ENCODE peak calls at places on chromosomes 11 and 22, in seven cellular contexts. E is AG04450; L is suprapubic skin; R is CD8-positive, alpha-beta memory T cell; W is left lung; J is GM23248; K is PC-3. Y is an unnamed sample. For H3K9me3, the result is how much of the 10 kb centered on the place peaks cover.

GRCh38 chr11:111978028-111978771 is 41.1 kb downstream of the DIXDC1 start:
- DNase-seq in W (peak), J (peak), K (peak), R (no peak), L (no peak), E (peak), Y (no peak)

GRCh38 chr11:64409278-64409677 is 50.3 kb downstream of the RPS6KA4 start:
- DNase-seq in W (no peak), E (no peak), K (no peak), J (no peak), L (no peak), R (no peak), Y (no peak)

GRCh38 chr22:31715157-31715778 is 34.7 kb downstream of the PRR14L start:
- DNase-seq in R (no peak), L (no peak), K (no peak), W (no peak), J (no peak), E (no peak), Y (no peak)

GRCh38 chr11:131744847-131745246 is 374.4 kb downstream of the NTM start:
- DNase-seq in J (peak), E (peak), K (peak), W (no peak), L (no peak), R (no peak), Y (no peak)

GRCh38 chr22:36026741-36027140 is 1.9 kb downstream of the RBFOX2 start:
- DNase-seq in L (no peak), K (peak), W (no peak), J (peak), R (no peak), E (no peak), Y (no peak)

GRCh38 chr11:74091549-74091948 is 79.3 kb downstream of the C2CD3 start:
- DNase-seq in K (no peak), E (no peak), W (no peak), L (no peak), R (no peak), J (no peak), Y (no peak)

GRCh38 chr11:67024410-67024809 is 1.5 kb downstream of the SYT12 start:
- DNase-seq in E (no peak), R (peak), K (peak), L (no peak), W (no peak), J (no peak), Y (peak)

GRCh38 chr11:7571640-7572000 is 57.8 kb downstream of the PPFIBP2 start:
- DNase-seq in L (no peak), K (peak), W (peak), J (peak), R (no peak), E (peak), Y (no peak)

GRCh38 chr22:46149493-46149997 is 781 bp upstream of the PPARA start:
- DNase-seq in J (peak), E (no peak), R (no peak), K (no peak), W (peak), L (peak), Y (peak)

GRCh38 chr22:29531419-29531818 is 22.1 kb downstream of the THOC5 start:
- DNase-seq in K (no peak), J (peak), W (no peak), R (no peak), E (no peak), L (no peak), Y (no peak)

GRCh38 chr11:81237139-81237538 is 1496.5 kb downstream of the FAM181B start:
- DNase-seq in W (no peak), J (peak), E (no peak), K (peak), R (no peak), L (no peak), Y (no peak)

GRCh38 chr11:126355926-126356897 is 726 bp downstream of the ST3GAL4 start:
- DNase-seq in J (peak), W (peak), L (peak), R (no peak), E (no peak), K (peak), Y (no peak)

GRCh38 chr11:69443138-69443967 is 38.1 kb upstream of the LINC01488 start:
- DNase-seq in L (peak), W (peak), J (peak), K (peak), R (peak), E (peak), Y (peak)

GRCh38 chr22:38953577-38954413 is 3.6 kb upstream of the APOBEC3A start:
- DNase-seq in K (peak), R (peak), J (peak), W (peak), L (no peak), E (no peak), Y (peak)

GRCh38 chr11:95918056-95918455 is 5.9 kb downstream of the MTMR2 start:
- DNase-seq in J (no peak), K (no peak), R (no peak), W (no peak), L (no peak), E (no peak), Y (no peak)

GRCh38 chr11:49302360-49302759 is 94.0 kb upstream of the FOLH1 start:
- DNase-seq in W (no peak), R (no peak), L (no peak), K (no peak), E (no peak), J (no peak), Y (no peak)

GRCh38 chr22:43654271-43654670 is 157.8 kb downstream of the EFCAB6 start:
- DNase-seq in K (no peak), R (no peak), W (no peak), E (no peak), L (no peak), J (no peak), Y (no peak)

GRCh38 chr11:4183410-4184057 is 88.9 kb downstream of the RRM1 start:
- DNase-seq in W (no peak), J (no peak), K (no peak), L (no peak), R (no peak), E (no peak), Y (no peak)

GRCh38 chr22:47384977-47385376 is 622.5 kb downstream of the TBC1D22A start:
- DNase-seq in K (no peak), E (no peak), R (no peak), W (peak), L (no peak), J (no peak), Y (no peak)
- H3K9me3 ChIP-seq in K (under half), E (under half), R (under half), W (under half), L (under half), J (under half), Y (under half)

DNA sequence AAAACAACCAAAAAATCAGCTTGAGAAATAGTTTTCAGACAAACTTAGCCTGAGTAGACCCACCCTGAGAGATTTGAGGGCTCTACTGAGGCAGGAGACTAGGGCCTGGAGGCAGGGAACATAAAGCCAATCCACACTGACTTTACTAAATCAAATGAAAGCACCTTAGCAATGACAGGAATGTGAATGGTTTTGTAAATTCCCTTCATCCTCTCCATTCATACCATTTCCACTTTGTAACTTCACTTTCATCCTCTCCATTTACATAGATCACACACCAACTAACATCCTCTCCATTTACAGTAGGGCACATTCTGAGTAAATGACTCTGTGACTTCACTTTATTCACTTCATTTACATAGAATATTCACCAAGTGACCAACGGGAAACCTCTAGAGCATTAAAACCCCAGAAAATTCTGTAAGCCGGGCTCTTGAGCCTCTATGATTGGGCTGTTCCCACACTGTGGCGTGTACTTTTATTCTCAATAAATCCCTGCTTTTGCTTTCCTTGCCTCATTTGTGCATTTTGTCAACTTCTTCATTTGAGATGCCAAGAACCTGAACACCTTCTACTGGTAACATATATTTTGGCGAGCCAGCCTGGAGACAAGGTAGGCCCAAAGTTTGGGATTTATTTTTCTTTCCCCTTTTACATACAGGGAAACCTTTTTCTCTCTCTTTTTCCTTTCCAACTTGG is 82.9 kb downstream of the PIWIL4 start:
- DNase-seq in L (no peak), K (no peak), J (peak), E (no peak), W (no peak), R (no peak), Y (no peak)
- H3K9me3 ChIP-seq in L (under half), K (under half), J (under half), E (under half), W (under half), R (under half), Y (under half)

GRCh38 chr11:86722748-86723147 is 50.3 kb upstream of the ME3 start:
- DNase-seq in L (no peak), J (no peak), K (no peak), E (no peak), R (no peak), W (no peak), Y (no peak)

GRCh38 chr11:86724137-86724536 is 51.7 kb upstream of the ME3 start:
- DNase-seq in E (no peak), K (peak), W (no peak), R (no peak), L (no peak), J (no peak), Y (no peak)

GRCh38 chr11:86718999-86719398 is 46.6 kb upstream of the ME3 start:
- DNase-seq in R (no peak), L (no peak), W (no peak), J (no peak), E (no peak), K (no peak), Y (no peak)

GRCh38 chr11:86719781-86720463 is 47.5 kb upstream of the ME3 start:
- DNase-seq in K (peak), L (no peak), J (peak), W (no peak), E (no peak), R (no peak), Y (no peak)

DNA sequence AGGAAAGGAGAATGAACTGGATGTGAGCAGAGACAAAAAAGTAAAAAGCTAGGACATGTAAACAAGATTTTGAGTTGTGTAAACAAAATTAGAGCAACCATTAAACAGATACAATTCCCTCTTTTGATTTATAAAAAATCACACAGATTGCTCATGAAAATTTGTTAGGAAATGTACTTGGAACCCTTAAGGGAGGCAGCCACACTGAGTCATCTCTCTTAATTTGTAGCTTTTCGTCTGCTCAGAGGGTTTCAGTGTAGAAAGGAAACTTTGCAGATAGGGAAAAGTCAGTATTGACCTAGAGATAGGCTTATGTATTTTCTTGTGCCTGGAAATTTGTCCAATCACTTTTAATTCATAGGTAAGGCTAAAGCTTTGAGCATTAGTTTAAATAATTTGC is 49.6 kb upstream of the ME3 start:
- DNase-seq in J (peak), E (no peak), W (no peak), K (peak), L (no peak), R (no peak), Y (no peak)
- H3K9me3 ChIP-seq in J (under half), E (under half), W (under half), K (under half), L (under half), R (under half), Y (under half)

GRCh38 chr11:1543606-1544263 is 28.3 kb downstream of the DUSP8 start:
- DNase-seq in L (no peak), E (no peak), J (no peak), W (no peak), K (no peak), R (no peak), Y (no peak)
- H3K9me3 ChIP-seq in L (under half), E (under half), J (under half), W (under half), K (under half), R (under half), Y (under half)

GRCh38 chr11:37323843-37324242 is 725.8 kb upstream of the RAG2 start:
- DNase-seq in R (no peak), W (no peak), L (no peak), J (no peak), K (no peak), E (no peak), Y (no peak)
- H3K9me3 ChIP-seq in R (under half), W (under half), L (under half), J (under half), K (under half), E (under half), Y (under half)